ENCODE peak calls at places on chromosome 3, in four cellular contexts. Z, V, P and G are unnamed samples.

GRCh38 chr3:104132566-104132997 is 1234.1 kb upstream of the ALCAM start:
- DNase-seq in Z (no peak), V (no peak), P (no peak), G (no peak)

GRCh38 chr3:53820084-53820483 is 26.1 kb downstream of the CHDH start:
- DNase-seq in P (peak; percentile 9), V (no peak), Z (no peak), G (no peak)

GRCh38 chr3:98978068-98978811 is 76.7 kb upstream of the DCBLD2 start:
- DNase-seq in Z (no peak), P (no peak), V (no peak), G (no peak)

GRCh38 chr3:57423335-57423734 is 120.8 kb downstream of the DNAH12 start:
- DNase-seq in Z (no peak), V (no peak), P (no peak), G (no peak)

GRCh38 chr3:10757021-10757820 is 58.8 kb upstream of the SLC6A11 start:
- DNase-seq in V (no peak), P (no peak), Z (no peak), G (no peak)

GRCh38 chr3:30689202-30689641 is 82.8 kb downstream of the TGFBR2 start:
- DNase-seq in Z (no peak), P (peak; percentile 64), V (no peak), G (no peak)

GRCh38 chr3:7915356-7915755 is 586.3 kb upstream of the LMCD1 start:
- DNase-seq in Z (no peak), V (no peak), P (no peak), G (no peak)

GRCh38 chr3:192514081-192514753 is 213.1 kb downstream of the FGF12 start:
- DNase-seq in Z (no peak), V (peak; percentile 8), P (no peak), G (no peak)

GRCh38 chr3:66083096-66083960 is 44.6 kb upstream of the MAGI1 start:
- DNase-seq in V (no peak), P (no peak), Z (no peak), G (no peak)

GRCh38 chr3:64717411-64717810 is 29.6 kb upstream of the ADAMTS9 start:
- DNase-seq in Z (no peak), P (no peak), V (no peak), G (no peak)

GRCh38 chr3:141392416-141392815 is 24.1 kb downstream of the ZBTB38 start:
- DNase-seq in Z (no peak), P (no peak), V (no peak), G (no peak)

GRCh38 chr3:184016820-184017671 is 638 bp downstream of the ABCC5 start:
- DNase-seq in Z (peak; percentile 58), V (peak; percentile 84), P (peak; percentile 74), G (peak; percentile 72)

GRCh38 chr3:122642935-122643334 is 37.7 kb upstream of the PARP14 start:
- DNase-seq in P (no peak), Z (no peak), V (no peak), G (no peak)

GRCh38 chr3:66302288-66302687 is 81.5 kb downstream of the SLC25A26 start:
- DNase-seq in P (no peak), V (no peak), Z (no peak), G (no peak)

GRCh38 chr3:28667646-28668376 is 319.2 kb upstream of the AZI2 start:
- DNase-seq in Z (peak; percentile 45), P (peak; percentile 77), V (peak; percentile 38), G (peak; percentile 46)

GRCh38 chr3:69116897-69117296 is 5.5 kb downstream of the LMOD3 start:
- DNase-seq in V (no peak), P (peak; percentile 47), Z (no peak), G (peak; percentile 95)

GRCh38 chr3:141065258-141065657 is 14.1 kb downstream of the SPSB4 start:
- DNase-seq in V (no peak), P (no peak), Z (no peak), G (no peak)

GRCh38 chr3:120461416-120461815 is 10.6 kb upstream of the FSTL1 start:
- DNase-seq in Z (no peak), P (no peak), V (no peak), G (no peak)

GRCh38 chr3:136957751-136958288 is at the start of gene IL20RB:
- DNase-seq in V (no peak), P (no peak), Z (no peak), G (no peak)

GRCh38 chr3:129313983-129314756 is 35.5 kb downstream of the HMCES start:
- DNase-seq in P (no peak), V (no peak), Z (no peak), G (no peak)

GRCh38 chr3:56125358-56126005 is 342.8 kb downstream of the ERC2 start:
- DNase-seq in P (no peak), Z (no peak), V (no peak), G (no peak)

GRCh38 chr3:188900421-188900941 is 271.3 kb upstream of the TPRG1 start:
- DNase-seq in Z (no peak), V (no peak), P (no peak), G (no peak)

GRCh38 chr3:193145248-193145647 is 95.8 kb upstream of the PLAAT1 start:
- DNase-seq in Z (no peak), V (no peak), P (no peak), G (no peak)

GRCh38 chr3:146157325-146158060 is 3.5 kb downstream of the PLOD2 start:
- DNase-seq in Z (no peak), V (no peak), P (no peak), G (no peak)

GRCh38 chr3:103440539-103441113 is 1005.8 kb downstream of the ZPLD1 start:
- DNase-seq in P (no peak), V (no peak), Z (no peak), G (no peak)

GRCh38 chr3:164332856-164333802 is 745.2 kb downstream of the SI start:
- DNase-seq in P (no peak), V (no peak), Z (no peak), G (no peak)

GRCh38 chr3:160020057-160020711 is 31.5 kb downstream of the IL12A start:
- DNase-seq in V (no peak), P (no peak), Z (no peak), G (no peak)

GRCh38 chr3:31305324-31305723 is 227.4 kb upstream of the STT3B start:
- DNase-seq in Z (no peak), V (no peak), P (no peak), G (peak; percentile 13)

GRCh38 chr3:158725348-158725966 is 6.8 kb downstream of the RARRES1 start:
- DNase-seq in Z (no peak), P (no peak), V (no peak), G (no peak)

GRCh38 chr3:42501321-42501680 is 1.1 kb upstream of the VIPR1 start:
- DNase-seq in P (peak; percentile 25), Z (no peak), V (no peak), G (no peak)

GRCh38 chr3:46386206-46386605 is 15.5 kb downstream of the CCR5 start:
- DNase-seq in Z (no peak), V (no peak), P (no peak), G (no peak)

GRCh38 chr3:69197922-69198540 is 75.6 kb upstream of the LMOD3 start:
- DNase-seq in P (no peak), V (no peak), Z (peak; percentile 58), G (no peak)

GRCh38 chr3:2784627-2785026 is 325.5 kb downstream of the IL5RA start:
- DNase-seq in V (no peak), P (no peak), Z (no peak), G (no peak)

GRCh38 chr3:10189557-10190374 is 25.0 kb downstream of the IRAK2 start:
- DNase-seq in P (peak; percentile 89), Z (peak; percentile 46), V (no peak), G (peak; percentile 97)

GRCh38 chr3:194852836-194853508 is 167.3 kb downstream of the FAM43A start:
- DNase-seq in P (no peak), V (no peak), Z (no peak), G (no peak)

GRCh38 chr3:14175383-14176037 is 2.9 kb downstream of the XPC start:
- DNase-seq in V (peak; percentile 71), P (no peak), Z (peak; percentile 22), G (no peak)

GRCh38 chr3:10530241-10530640 is 24.9 kb upstream of the ATP2B2 start:
- DNase-seq in P (peak; percentile 16), Z (no peak), V (no peak), G (no peak)

GRCh38 chr3:159987291-159987711 is 1.3 kb upstream of the IL12A start:
- DNase-seq in Z (peak; percentile 22), V (no peak), P (no peak), G (no peak)

GRCh38 chr3:120555661-120556509 is 40.3 kb upstream of the NDUFB4 start:
- DNase-seq in Z (no peak), P (peak; percentile 60), V (no peak), G (no peak)